ENCODE peak calls at places on chromosome 20, in six cellular contexts. One of them, this sample, is unnamed.

GRCh38 chr20:2314759-2315439 is 19.1 kb downstream of the TGM3 start:
- DNase-seq in H1: no peak
- DNase-seq in AG09319: peak; percentile 69
- DNase-seq in stimulated activated CD4-positive, alpha-beta T cell treated with anti-CD3 and anti-CD28 coated beads, Interleukin-15, amount 100 ng/mL, for 24 hours: no peak
- DNase-seq in osteoblast: no peak
- DNase-seq in activated CD8-positive, alpha-beta memory T cell treated with anti-CD3 and anti-CD28 coated beads for 1 hour: no peak
- DNase-seq in this sample: peak; percentile 91

GRCh38 chr20:22346716-22347115 is 237.7 kb downstream of the FOXA2 start:
- DNase-seq in stimulated activated CD4-positive, alpha-beta T cell treated with anti-CD3 and anti-CD28 coated beads, Interleukin-15, amount 100 ng/mL, for 24 hours: no peak
- DNase-seq in H1: no peak
- DNase-seq in AG09319: no peak
- DNase-seq in osteoblast: no peak
- DNase-seq in activated CD8-positive, alpha-beta memory T cell treated with anti-CD3 and anti-CD28 coated beads for 1 hour: no peak
- DNase-seq in this sample: no peak

GRCh38 chr20:20303742-20304141 is 64.2 kb upstream of the INSM1 start:
- DNase-seq in AG09319: no peak
- DNase-seq in H1: no peak
- DNase-seq in activated CD8-positive, alpha-beta memory T cell treated with anti-CD3 and anti-CD28 coated beads for 1 hour: no peak
- DNase-seq in stimulated activated CD4-positive, alpha-beta T cell treated with anti-CD3 and anti-CD28 coated beads, Interleukin-15, amount 100 ng/mL, for 24 hours: no peak
- DNase-seq in osteoblast: no peak
- DNase-seq in this sample: no peak

GRCh38 chr20:33086052-33086722 is 6.7 kb downstream of the BPIFB4 start:
- DNase-seq in H1: no peak
- DNase-seq in stimulated activated CD4-positive, alpha-beta T cell treated with anti-CD3 and anti-CD28 coated beads, Interleukin-15, amount 100 ng/mL, for 24 hours: no peak
- DNase-seq in AG09319: no peak
- DNase-seq in osteoblast: no peak
- DNase-seq in activated CD8-positive, alpha-beta memory T cell treated with anti-CD3 and anti-CD28 coated beads for 1 hour: no peak
- DNase-seq in this sample: no peak

GRCh38 chr20:48307277-48307676 is 520.5 kb downstream of the PREX1 start:
- DNase-seq in osteoblast: no peak
- DNase-seq in activated CD8-positive, alpha-beta memory T cell treated with anti-CD3 and anti-CD28 coated beads for 1 hour: no peak
- DNase-seq in stimulated activated CD4-positive, alpha-beta T cell treated with anti-CD3 and anti-CD28 coated beads, Interleukin-15, amount 100 ng/mL, for 24 hours: no peak
- DNase-seq in AG09319: no peak
- DNase-seq in H1: no peak
- DNase-seq in this sample: no peak

GRCh38 chr20:32861446-32861845 is 2.7 kb downstream of the EFCAB8 start:
- DNase-seq in H1: no peak
- DNase-seq in osteoblast: no peak
- DNase-seq in stimulated activated CD4-positive, alpha-beta T cell treated with anti-CD3 and anti-CD28 coated beads, Interleukin-15, amount 100 ng/mL, for 24 hours: no peak
- DNase-seq in activated CD8-positive, alpha-beta memory T cell treated with anti-CD3 and anti-CD28 coated beads for 1 hour: no peak
- DNase-seq in AG09319: no peak
- DNase-seq in this sample: no peak

GRCh38 chr20:62246872-62247652 is 8.7 kb downstream of the OSBPL2 start:
- DNase-seq in osteoblast: peak; percentile 86
- DNase-seq in stimulated activated CD4-positive, alpha-beta T cell treated with anti-CD3 and anti-CD28 coated beads, Interleukin-15, amount 100 ng/mL, for 24 hours: no peak
- DNase-seq in H1: no peak
- DNase-seq in AG09319: no peak
- DNase-seq in activated CD8-positive, alpha-beta memory T cell treated with anti-CD3 and anti-CD28 coated beads for 1 hour: no peak
- DNase-seq in this sample: no peak

GRCh38 chr20:32664352-32665159 is 9.2 kb downstream of the C20orf203 start:
- DNase-seq in stimulated activated CD4-positive, alpha-beta T cell treated with anti-CD3 and anti-CD28 coated beads, Interleukin-15, amount 100 ng/mL, for 24 hours: no peak
- DNase-seq in H1: no peak
- DNase-seq in AG09319: no peak
- DNase-seq in activated CD8-positive, alpha-beta memory T cell treated with anti-CD3 and anti-CD28 coated beads for 1 hour: no peak
- DNase-seq in osteoblast: peak; percentile 82
- DNase-seq in this sample: no peak

GRCh38 chr20:39849664-39850063 is 839.4 kb downstream of the MAFB start:
- DNase-seq in stimulated activated CD4-positive, alpha-beta T cell treated with anti-CD3 and anti-CD28 coated beads, Interleukin-15, amount 100 ng/mL, for 24 hours: no peak
- DNase-seq in H1: no peak
- DNase-seq in AG09319: peak; percentile 86
- DNase-seq in activated CD8-positive, alpha-beta memory T cell treated with anti-CD3 and anti-CD28 coated beads for 1 hour: no peak
- DNase-seq in osteoblast: peak; percentile 78
- DNase-seq in this sample: no peak

GRCh38 chr20:40938020-40938419 is 90.6 kb upstream of the TOP1 start:
- DNase-seq in H1: peak; percentile 68
- DNase-seq in osteoblast: no peak
- DNase-seq in activated CD8-positive, alpha-beta memory T cell treated with anti-CD3 and anti-CD28 coated beads for 1 hour: no peak
- DNase-seq in stimulated activated CD4-positive, alpha-beta T cell treated with anti-CD3 and anti-CD28 coated beads, Interleukin-15, amount 100 ng/mL, for 24 hours: no peak
- DNase-seq in AG09319: no peak
- DNase-seq in this sample: no peak

GRCh38 chr20:38460040-38460623 is 12.5 kb upstream of the RALGAPB start:
- DNase-seq in H1: no peak
- DNase-seq in stimulated activated CD4-positive, alpha-beta T cell treated with anti-CD3 and anti-CD28 coated beads, Interleukin-15, amount 100 ng/mL, for 24 hours: no peak
- DNase-seq in osteoblast: no peak
- DNase-seq in activated CD8-positive, alpha-beta memory T cell treated with anti-CD3 and anti-CD28 coated beads for 1 hour: no peak
- DNase-seq in AG09319: no peak
- DNase-seq in this sample: peak; percentile 26

GRCh38 chr20:38059832-38060231 is 26.3 kb downstream of the RPRD1B start:
- DNase-seq in H1: no peak
- DNase-seq in osteoblast: no peak
- DNase-seq in activated CD8-positive, alpha-beta memory T cell treated with anti-CD3 and anti-CD28 coated beads for 1 hour: no peak
- DNase-seq in AG09319: no peak
- DNase-seq in stimulated activated CD4-positive, alpha-beta T cell treated with anti-CD3 and anti-CD28 coated beads, Interleukin-15, amount 100 ng/mL, for 24 hours: no peak
- DNase-seq in this sample: no peak

GRCh38 chr20:58642465-58642864 is 8.6 kb upstream of the STX16 start:
- DNase-seq in AG09319: no peak
- DNase-seq in osteoblast: no peak
- DNase-seq in H1: no peak
- DNase-seq in activated CD8-positive, alpha-beta memory T cell treated with anti-CD3 and anti-CD28 coated beads for 1 hour: no peak
- DNase-seq in stimulated activated CD4-positive, alpha-beta T cell treated with anti-CD3 and anti-CD28 coated beads, Interleukin-15, amount 100 ng/mL, for 24 hours: no peak
- DNase-seq in this sample: no peak

GRCh38 chr20:20060234-20060998 is 8.1 kb downstream of the CFAP61 start:
- DNase-seq in AG09319: no peak
- DNase-seq in stimulated activated CD4-positive, alpha-beta T cell treated with anti-CD3 and anti-CD28 coated beads, Interleukin-15, amount 100 ng/mL, for 24 hours: no peak
- DNase-seq in activated CD8-positive, alpha-beta memory T cell treated with anti-CD3 and anti-CD28 coated beads for 1 hour: no peak
- DNase-seq in H1: no peak
- DNase-seq in osteoblast: no peak
- DNase-seq in this sample: peak; percentile 10

GRCh38 chr20:1209447-1210387 is 6.5 kb downstream of the C20orf202 start:
- DNase-seq in AG09319: no peak
- DNase-seq in H1: peak; percentile 31
- DNase-seq in stimulated activated CD4-positive, alpha-beta T cell treated with anti-CD3 and anti-CD28 coated beads, Interleukin-15, amount 100 ng/mL, for 24 hours: no peak
- DNase-seq in osteoblast: no peak
- DNase-seq in activated CD8-positive, alpha-beta memory T cell treated with anti-CD3 and anti-CD28 coated beads for 1 hour: no peak
- DNase-seq in this sample: no peak

GRCh38 chr20:17710379-17711305 is 10.9 kb downstream of the BANF2 start:
- DNase-seq in osteoblast: no peak
- DNase-seq in activated CD8-positive, alpha-beta memory T cell treated with anti-CD3 and anti-CD28 coated beads for 1 hour: no peak
- DNase-seq in AG09319: no peak
- DNase-seq in stimulated activated CD4-positive, alpha-beta T cell treated with anti-CD3 and anti-CD28 coated beads, Interleukin-15, amount 100 ng/mL, for 24 hours: no peak
- DNase-seq in H1: no peak
- DNase-seq in this sample: no peak

GRCh38 chr20:1122388-1123315 is 4.2 kb downstream of the PSMF1 start:
- DNase-seq in stimulated activated CD4-positive, alpha-beta T cell treated with anti-CD3 and anti-CD28 coated beads, Interleukin-15, amount 100 ng/mL, for 24 hours: peak; percentile 12
- DNase-seq in AG09319: peak; percentile 23
- DNase-seq in H1: no peak
- DNase-seq in osteoblast: no peak
- DNase-seq in activated CD8-positive, alpha-beta memory T cell treated with anti-CD3 and anti-CD28 coated beads for 1 hour: no peak
- DNase-seq in this sample: peak; percentile 89

GRCh38 chr20:4513720-4514119 is 208.0 kb upstream of the PRND start:
- DNase-seq in activated CD8-positive, alpha-beta memory T cell treated with anti-CD3 and anti-CD28 coated beads for 1 hour: no peak
- DNase-seq in stimulated activated CD4-positive, alpha-beta T cell treated with anti-CD3 and anti-CD28 coated beads, Interleukin-15, amount 100 ng/mL, for 24 hours: no peak
- DNase-seq in AG09319: no peak
- DNase-seq in H1: no peak
- DNase-seq in osteoblast: peak; percentile 69
- DNase-seq in this sample: no peak

GRCh38 chr20:64152906-64153305 is 11.3 kb upstream of the MYT1 start:
- DNase-seq in AG09319: no peak
- DNase-seq in H1: no peak
- DNase-seq in stimulated activated CD4-positive, alpha-beta T cell treated with anti-CD3 and anti-CD28 coated beads, Interleukin-15, amount 100 ng/mL, for 24 hours: no peak
- DNase-seq in activated CD8-positive, alpha-beta memory T cell treated with anti-CD3 and anti-CD28 coated beads for 1 hour: no peak
- DNase-seq in osteoblast: peak; percentile 66
- DNase-seq in this sample: no peak

GRCh38 chr20:59933849-59934585 is 580 bp upstream of the SYCP2 start:
- DNase-seq in H1: peak; percentile 90
- DNase-seq in stimulated activated CD4-positive, alpha-beta T cell treated with anti-CD3 and anti-CD28 coated beads, Interleukin-15, amount 100 ng/mL, for 24 hours: peak; percentile 85
- DNase-seq in osteoblast: peak; percentile 100
- DNase-seq in activated CD8-positive, alpha-beta memory T cell treated with anti-CD3 and anti-CD28 coated beads for 1 hour: peak; percentile 74
- DNase-seq in AG09319: no peak
- DNase-seq in this sample: peak; percentile 85

GRCh38 chr20:18377896-18378481 is 88.8 kb downstream of the DZANK1 start:
- DNase-seq in stimulated activated CD4-positive, alpha-beta T cell treated with anti-CD3 and anti-CD28 coated beads, Interleukin-15, amount 100 ng/mL, for 24 hours: no peak
- DNase-seq in osteoblast: no peak
- DNase-seq in activated CD8-positive, alpha-beta memory T cell treated with anti-CD3 and anti-CD28 coated beads for 1 hour: no peak
- DNase-seq in AG09319: no peak
- DNase-seq in H1: no peak
- DNase-seq in this sample: no peak

GRCh38 chr20:34971038-34971872 is 15.6 kb downstream of the MYH7B start:
- DNase-seq in stimulated activated CD4-positive, alpha-beta T cell treated with anti-CD3 and anti-CD28 coated beads, Interleukin-15, amount 100 ng/mL, for 24 hours: no peak
- DNase-seq in osteoblast: no peak
- DNase-seq in H1: no peak
- DNase-seq in AG09319: no peak
- DNase-seq in activated CD8-positive, alpha-beta memory T cell treated with anti-CD3 and anti-CD28 coated beads for 1 hour: no peak
- DNase-seq in this sample: no peak

GRCh38 chr20:64100946-64101688 is 6.2 kb downstream of the NPBWR2 start:
- DNase-seq in H1: no peak
- DNase-seq in activated CD8-positive, alpha-beta memory T cell treated with anti-CD3 and anti-CD28 coated beads for 1 hour: no peak
- DNase-seq in osteoblast: no peak
- DNase-seq in stimulated activated CD4-positive, alpha-beta T cell treated with anti-CD3 and anti-CD28 coated beads, Interleukin-15, amount 100 ng/mL, for 24 hours: no peak
- DNase-seq in AG09319: no peak
- DNase-seq in this sample: no peak

GRCh38 chr20:18048191-18048590 is 9.5 kb downstream of the OVOL2 start:
- DNase-seq in activated CD8-positive, alpha-beta memory T cell treated with anti-CD3 and anti-CD28 coated beads for 1 hour: no peak
- DNase-seq in osteoblast: no peak
- DNase-seq in AG09319: no peak
- DNase-seq in stimulated activated CD4-positive, alpha-beta T cell treated with anti-CD3 and anti-CD28 coated beads, Interleukin-15, amount 100 ng/mL, for 24 hours: no peak
- DNase-seq in H1: no peak
- DNase-seq in this sample: no peak

GRCh38 chr20:18567739-18568091 is 483 bp downstream of the SMIM26 start:
- DNase-seq in osteoblast: no peak
- DNase-seq in AG09319: no peak
- DNase-seq in activated CD8-positive, alpha-beta memory T cell treated with anti-CD3 and anti-CD28 coated beads for 1 hour: no peak
- DNase-seq in H1: no peak
- DNase-seq in stimulated activated CD4-positive, alpha-beta T cell treated with anti-CD3 and anti-CD28 coated beads, Interleukin-15, amount 100 ng/mL, for 24 hours: no peak
- DNase-seq in this sample: peak; percentile 41

GRCh38 chr20:37095108-37095608 is 639 bp downstream of the RBL1 start:
- DNase-seq in stimulated activated CD4-positive, alpha-beta T cell treated with anti-CD3 and anti-CD28 coated beads, Interleukin-15, amount 100 ng/mL, for 24 hours: peak; percentile 52
- DNase-seq in AG09319: no peak
- DNase-seq in activated CD8-positive, alpha-beta memory T cell treated with anti-CD3 and anti-CD28 coated beads for 1 hour: no peak
- DNase-seq in H1: no peak
- DNase-seq in osteoblast: peak; percentile 59
- DNase-seq in this sample: peak; percentile 73

GRCh38 chr20:4439461-4439860 is 282.2 kb upstream of the PRND start:
- DNase-seq in AG09319: no peak
- DNase-seq in H1: no peak
- DNase-seq in osteoblast: no peak
- DNase-seq in activated CD8-positive, alpha-beta memory T cell treated with anti-CD3 and anti-CD28 coated beads for 1 hour: no peak
- DNase-seq in stimulated activated CD4-positive, alpha-beta T cell treated with anti-CD3 and anti-CD28 coated beads, Interleukin-15, amount 100 ng/mL, for 24 hours: no peak
- DNase-seq in this sample: no peak

GRCh38 chr20:25507385-25508082 is 77.8 kb downstream of the NINL start:
- DNase-seq in H1: no peak
- DNase-seq in activated CD8-positive, alpha-beta memory T cell treated with anti-CD3 and anti-CD28 coated beads for 1 hour: no peak
- DNase-seq in osteoblast: no peak
- DNase-seq in AG09319: no peak
- DNase-seq in stimulated activated CD4-positive, alpha-beta T cell treated with anti-CD3 and anti-CD28 coated beads, Interleukin-15, amount 100 ng/mL, for 24 hours: no peak
- DNase-seq in this sample: no peak

GRCh38 chr20:62609170-62609786 is 33.0 kb upstream of the SLCO4A1 start:
- DNase-seq in H1: no peak
- DNase-seq in AG09319: no peak
- DNase-seq in activated CD8-positive, alpha-beta memory T cell treated with anti-CD3 and anti-CD28 coated beads for 1 hour: no peak
- DNase-seq in stimulated activated CD4-positive, alpha-beta T cell treated with anti-CD3 and anti-CD28 coated beads, Interleukin-15, amount 100 ng/mL, for 24 hours: no peak
- DNase-seq in osteoblast: no peak
- DNase-seq in this sample: no peak